ENCODE peak calls at places on chromosomes 1 and 21, in four cellular contexts. C is effector memory CD4-positive, alpha-beta T cell; N is keratinocyte; M is psoas muscle. L is an unnamed sample.

GRCh38 chr1:22916469-22916817 is 56.2 kb downstream of the LACTBL1 start:
- DNase-seq in N (no peak), C (no peak), M (no peak), L (peak; percentile 14)

GRCh38 chr1:165853528-165854075 is 26.2 kb downstream of the UCK2 start:
- DNase-seq in N (no peak), C (no peak), M (no peak), L (no peak)

GRCh38 chr1:81192647-81193642 is 607.8 kb upstream of the ADGRL2 start:
- DNase-seq in N (no peak), C (no peak), M (no peak), L (no peak)

GRCh38 chr1:164519426-164519825 is 39.6 kb upstream of the PBX1 start:
- DNase-seq in N (no peak), M (no peak), C (no peak), L (no peak)

GRCh38 chr1:150696590-150696989 is 364 bp downstream of the GOLPH3L start:
- DNase-seq in C (no peak), N (no peak), M (no peak), L (no peak)

GRCh38 chr1:149932474-149932873 is 4.2 kb downstream of the MTMR11 start:
- DNase-seq in C (no peak), N (no peak), M (no peak), L (no peak)

GRCh38 chr1:170198584-170198983 is 52.8 kb downstream of the NTMT2 start:
- DNase-seq in C (no peak), M (no peak), N (no peak), L (no peak)

GRCh38 chr1:1033009-1033587 is 13.2 kb downstream of the AGRN start:
- DNase-seq in N (no peak), M (peak; percentile 79), C (peak; percentile 76), L (peak; percentile 83)

GRCh38 chr1:78003882-78004718 is 639 bp upstream of the DNAJB4 start:
- DNase-seq in N (peak; percentile 26), M (peak; percentile 42), C (peak; percentile 9), L (no peak)

GRCh38 chr1:1921901-1922753 is 3.0 kb upstream of the TMEM52 start:
- DNase-seq in M (no peak), N (no peak), C (no peak), L (no peak)

GRCh38 chr21:31874817-31875216 is 2.0 kb downstream of the HUNK start:
- DNase-seq in C (no peak), M (no peak), N (no peak), L (no peak)

GRCh38 chr1:6000444-6001288 is 8.4 kb upstream of the NPHP4 start:
- DNase-seq in C (no peak), N (no peak), M (no peak), L (no peak)

GRCh38 chr1:224498574-224499170 is 64.1 kb upstream of the WDR26 start:
- DNase-seq in M (no peak), C (no peak), N (no peak), L (no peak)

GRCh38 chr1:26288311-26288941 is 8.5 kb downstream of the SH3BGRL3 start:
- DNase-seq in C (peak; percentile 56), N (no peak), M (no peak), L (no peak)

GRCh38 chr1:16246961-16247360 is 10.0 kb upstream of the CPLANE2 start:
- DNase-seq in M (no peak), C (no peak), N (no peak), L (no peak)

GRCh38 chr1:178864326-178864725 is 6.6 kb downstream of the ANGPTL1 start:
- DNase-seq in N (no peak), M (no peak), C (no peak), L (no peak)

GRCh38 chr1:163124812-163125211 is 55.7 kb downstream of the RGS4 start:
- DNase-seq in C (no peak), M (no peak), N (no peak), L (no peak)

GRCh38 chr1:77378723-77379533 is 97.1 kb downstream of the AK5 start:
- DNase-seq in C (no peak), M (no peak), N (no peak), L (no peak)

GRCh38 chr1:209107535-209107934 is 476.0 kb upstream of the CAMK1G start:
- DNase-seq in C (no peak), N (no peak), M (no peak), L (no peak)

GRCh38 chr21:35257413-35257812 is 208.3 kb upstream of the RUNX1 start:
- DNase-seq in N (no peak), C (no peak), M (peak; percentile 68), L (no peak)

GRCh38 chr21:42117229-42118048 is 46.3 kb downstream of the UMODL1 start:
- DNase-seq in M (peak; percentile 67), C (peak; percentile 31), N (no peak), L (peak; percentile 38)

GRCh38 chr1:218671573-218671972 is 326.4 kb downstream of the TGFB2 start:
- DNase-seq in M (no peak), N (no peak), C (no peak), L (no peak)

GRCh38 chr1:6588128-6588892 is 8.5 kb downstream of the ZBTB48 start:
- DNase-seq in N (no peak), M (no peak), C (no peak), L (no peak)

GRCh38 chr1:56547977-56548376 is 31.4 kb downstream of the PLPP3 start:
- DNase-seq in N (no peak), M (peak; percentile 72), C (no peak), L (no peak)

GRCh38 chr1:155186955-155187891 is 13.6 kb downstream of the TRIM46 start:
- DNase-seq in M (no peak), N (no peak), C (no peak), L (no peak)

GRCh38 chr1:168799918-168800605 is 71.1 kb upstream of the DPT start:
- DNase-seq in N (no peak), C (no peak), M (no peak), L (no peak)

GRCh38 chr1:157156058-157156541 is 17.9 kb upstream of the ETV3 start:
- DNase-seq in C (peak; percentile 44), M (peak; percentile 74), N (no peak), L (peak; percentile 24)

GRCh38 chr1:85142753-85143152 is 58.1 kb downstream of the SYDE2 start:
- DNase-seq in M (no peak), N (no peak), C (no peak), L (no peak)

GRCh38 chr1:207134550-207134949 is 30.5 kb downstream of the C4BPA start:
- DNase-seq in M (no peak), C (no peak), N (no peak), L (no peak)

GRCh38 chr1:212315907-212316306 is 30.7 kb downstream of the PPP2R5A start:
- DNase-seq in C (no peak), N (no peak), M (no peak), L (no peak)

DNA sequence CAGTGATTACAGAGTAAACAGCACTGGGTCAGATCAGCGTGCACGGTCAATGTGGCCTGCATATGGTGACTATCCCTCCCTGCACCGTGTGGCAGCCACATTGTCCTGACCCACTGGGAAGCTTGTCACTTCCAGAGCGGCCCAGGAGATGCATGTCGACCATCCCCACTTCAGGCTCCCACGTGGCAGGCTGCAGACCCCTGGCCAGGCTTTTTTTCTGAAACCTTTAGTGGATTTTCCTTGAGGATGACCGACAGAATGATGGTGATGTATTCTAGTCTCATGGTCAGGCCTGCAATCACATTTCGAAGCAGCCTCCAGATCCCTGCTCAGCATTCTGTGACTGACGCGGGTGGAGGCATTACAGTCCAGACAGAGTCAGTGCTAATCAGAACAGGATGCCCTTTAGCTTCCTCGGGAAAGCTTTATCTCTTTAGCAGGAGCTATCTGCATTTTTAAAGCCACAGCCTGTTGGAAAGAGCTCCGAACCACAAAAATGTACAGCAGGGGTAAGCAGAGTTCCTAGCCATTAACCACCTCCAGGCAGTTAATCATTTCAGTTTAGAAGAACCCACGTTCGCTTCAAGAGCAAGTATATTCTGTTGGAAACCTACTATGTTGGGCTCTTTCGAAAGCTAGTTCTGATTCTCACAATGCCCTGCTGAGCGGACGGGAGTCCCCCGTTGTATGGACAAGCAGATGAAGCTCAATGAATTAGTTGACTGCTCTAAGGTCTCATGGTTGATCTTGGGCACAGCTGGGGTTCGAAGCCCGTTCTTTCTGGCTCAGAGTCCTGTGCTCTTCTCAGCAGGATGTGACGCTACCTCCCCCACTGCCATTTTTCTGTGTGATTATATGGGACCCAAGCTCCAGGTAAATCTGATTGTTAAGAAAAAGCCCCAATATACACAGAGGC is 56.5 kb downstream of the IRF2BP2 start:
- DNase-seq in C (no peak), N (no peak), M (no peak), L (no peak)
- H3K27ac ChIP-seq in C (no peak overlapping the region), N (no peak overlapping the region), M (no peak overlapping the region), L (peak overlapping the region; percentile 80)

DNA sequence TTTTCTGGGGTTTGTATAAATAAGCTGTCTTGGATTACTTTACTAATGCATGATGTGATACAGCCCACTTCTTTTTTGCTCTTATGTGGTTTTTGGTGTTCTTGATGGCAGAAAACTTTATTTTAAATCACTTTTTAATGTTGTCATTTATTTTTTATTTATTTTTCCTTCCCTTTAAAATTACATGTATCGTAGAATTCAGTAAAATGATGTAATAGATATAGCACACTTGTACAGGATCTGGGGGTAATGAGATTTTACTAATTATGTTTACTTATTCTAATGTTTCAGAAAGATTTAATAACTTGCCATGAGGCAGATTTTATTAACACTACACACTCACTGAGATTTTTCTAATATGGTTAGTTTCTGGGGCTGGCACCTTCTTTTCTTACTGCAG is 701 bp upstream of the B3GALT2 start:
- DNase-seq in M (no peak), N (no peak), C (no peak), L (no peak)
- H3K27ac ChIP-seq in M (no peak overlapping the region), N (no peak overlapping the region), C (peak overlapping the region; percentile 11), L (peak overlapping the region; percentile 75)

GRCh38 chr1:65002156-65002507 is 35.8 kb upstream of the JAK1 start:
- DNase-seq in N (no peak), M (peak; percentile 23), C (no peak), L (no peak)

GRCh38 chr1:65002508-65003315 is 36.4 kb upstream of the JAK1 start:
- DNase-seq in C (peak; percentile 71), N (peak; percentile 26), M (peak; percentile 91), L (peak; percentile 56)

GRCh38 chr1:65003316-65003664 is 36.9 kb upstream of the JAK1 start:
- DNase-seq in M (no peak), N (no peak), C (no peak), L (no peak)

GRCh38 chr1:64996541-64997257 is 30.4 kb upstream of the JAK1 start:
- DNase-seq in M (no peak), C (no peak), N (no peak), L (no peak)

DNA sequence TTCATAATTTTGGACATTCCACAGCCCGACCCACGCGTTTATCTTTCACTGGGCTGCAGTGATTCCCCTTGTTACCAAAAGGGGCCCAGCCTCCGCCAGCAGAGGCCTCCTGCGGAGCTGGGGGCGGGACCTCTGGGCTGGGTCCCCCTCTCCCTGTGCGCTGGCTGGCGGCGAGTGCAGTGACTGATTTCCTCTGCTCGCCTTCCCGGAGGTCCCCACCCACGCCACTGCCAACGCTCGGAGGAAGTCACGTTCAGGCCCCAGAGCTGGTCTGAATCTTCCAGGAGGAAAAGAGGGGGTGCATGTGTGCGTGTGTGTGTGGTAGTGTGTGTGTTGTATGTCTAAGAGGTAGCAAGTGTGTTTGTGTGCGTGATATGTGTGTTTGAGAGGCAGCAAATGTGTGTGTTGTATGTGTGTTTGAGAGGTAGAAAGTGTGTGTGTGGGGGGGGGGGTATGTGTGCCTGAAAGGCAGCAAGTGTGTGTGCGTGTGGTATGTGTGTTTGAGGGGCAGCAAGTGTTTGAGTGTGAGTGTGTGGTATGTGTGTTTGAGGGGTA is 35.0 kb upstream of the JAK1 start:
- DNase-seq in N (no peak), M (peak; percentile 87), C (peak; percentile 55), L (no peak)
- H3K27ac ChIP-seq in N (no peak overlapping the region), M (peak overlapping the region; percentile 99), C (peak overlapping the region; percentile 17), L (no peak overlapping the region)

DNA sequence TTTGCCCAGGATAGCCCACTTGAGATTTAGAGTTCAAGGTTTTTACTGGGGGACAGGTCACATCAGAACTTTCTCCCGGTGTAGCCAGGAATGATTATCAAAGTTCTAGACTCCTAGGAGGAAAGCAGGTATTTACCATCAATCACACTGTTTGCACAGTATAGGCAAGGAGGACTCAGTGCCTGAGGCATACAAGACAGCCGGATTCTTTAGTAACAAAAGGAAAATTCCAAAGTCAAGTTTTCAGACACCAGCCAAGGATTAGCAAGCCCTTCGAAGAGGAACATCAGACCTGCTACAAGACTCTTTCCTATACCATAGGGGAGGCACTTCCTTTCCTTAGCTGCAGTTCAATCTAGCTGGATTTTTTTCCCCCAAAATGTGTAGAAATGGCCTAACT is 197.8 kb upstream of the USP25 start:
- DNase-seq in C (no peak), N (no peak), M (no peak), L (no peak)
- H3K27ac ChIP-seq in C (no peak overlapping the region), N (no peak overlapping the region), M (no peak overlapping the region), L (no peak overlapping the region)